ENCODE peak calls at places on chromosomes 7 and 10, in five cellular contexts. One of them, this sample, is unnamed.

GRCh38 chr7:105802611-105803520 is 73.5 kb downstream of the ATXN7L1 start:
- DNase-seq in stimulated activated CD8-positive, alpha-beta memory T cell treated with anti-CD3 and anti-CD28 coated beads, Interleukin-7, amount 100 ng/mL, for 4 hours: no peak
- DNase-seq in HT-29: no peak
- DNase-seq in H54: no peak
- DNase-seq in activated CD8-positive, alpha-beta memory T cell treated with anti-CD3 and anti-CD28 coated beads, Interleukin-2, amount 50 U/mL, for 48 hours: no peak
- DNase-seq in this sample: no peak

GRCh38 chr7:90624128-90624980 is 28.2 kb downstream of the CDK14 start:
- DNase-seq in stimulated activated CD8-positive, alpha-beta memory T cell treated with anti-CD3 and anti-CD28 coated beads, Interleukin-7, amount 100 ng/mL, for 4 hours: no peak
- DNase-seq in HT-29: no peak
- DNase-seq in H54: no peak
- DNase-seq in activated CD8-positive, alpha-beta memory T cell treated with anti-CD3 and anti-CD28 coated beads, Interleukin-2, amount 50 U/mL, for 48 hours: no peak
- DNase-seq in this sample: no peak

GRCh38 chr10:6173203-6173602 is 29.5 kb upstream of the PFKFB3 start:
- DNase-seq in stimulated activated CD8-positive, alpha-beta memory T cell treated with anti-CD3 and anti-CD28 coated beads, Interleukin-7, amount 100 ng/mL, for 4 hours: no peak
- DNase-seq in HT-29: peak
- DNase-seq in H54: no peak
- DNase-seq in activated CD8-positive, alpha-beta memory T cell treated with anti-CD3 and anti-CD28 coated beads, Interleukin-2, amount 50 U/mL, for 48 hours: peak
- DNase-seq in this sample: no peak

GRCh38 chr7:151410405-151411390 is 860 bp upstream of the WDR86 start:
- DNase-seq in stimulated activated CD8-positive, alpha-beta memory T cell treated with anti-CD3 and anti-CD28 coated beads, Interleukin-7, amount 100 ng/mL, for 4 hours: no peak
- DNase-seq in HT-29: no peak
- DNase-seq in H54: no peak
- DNase-seq in activated CD8-positive, alpha-beta memory T cell treated with anti-CD3 and anti-CD28 coated beads, Interleukin-2, amount 50 U/mL, for 48 hours: no peak
- DNase-seq in this sample: no peak

GRCh38 chr10:96344178-96344577 is 14.6 kb downstream of the OPALIN start:
- DNase-seq in stimulated activated CD8-positive, alpha-beta memory T cell treated with anti-CD3 and anti-CD28 coated beads, Interleukin-7, amount 100 ng/mL, for 4 hours: no peak
- DNase-seq in HT-29: no peak
- DNase-seq in H54: no peak
- DNase-seq in activated CD8-positive, alpha-beta memory T cell treated with anti-CD3 and anti-CD28 coated beads, Interleukin-2, amount 50 U/mL, for 48 hours: no peak
- DNase-seq in this sample: no peak

GRCh38 chr10:31157125-31157983 is 125.7 kb upstream of the ZNF438 start:
- DNase-seq in stimulated activated CD8-positive, alpha-beta memory T cell treated with anti-CD3 and anti-CD28 coated beads, Interleukin-7, amount 100 ng/mL, for 4 hours: no peak
- DNase-seq in HT-29: no peak
- DNase-seq in H54: no peak
- DNase-seq in activated CD8-positive, alpha-beta memory T cell treated with anti-CD3 and anti-CD28 coated beads, Interleukin-2, amount 50 U/mL, for 48 hours: no peak
- DNase-seq in this sample: no peak

GRCh38 chr7:111561659-111561908 is 708 bp downstream of the IMMP2L start:
- DNase-seq in stimulated activated CD8-positive, alpha-beta memory T cell treated with anti-CD3 and anti-CD28 coated beads, Interleukin-7, amount 100 ng/mL, for 4 hours: no peak
- DNase-seq in HT-29: no peak
- DNase-seq in H54: no peak
- DNase-seq in activated CD8-positive, alpha-beta memory T cell treated with anti-CD3 and anti-CD28 coated beads, Interleukin-2, amount 50 U/mL, for 48 hours: peak
- DNase-seq in this sample: peak

GRCh38 chr10:132564690-132565089 is 27.1 kb downstream of the INPP5A start:
- DNase-seq in stimulated activated CD8-positive, alpha-beta memory T cell treated with anti-CD3 and anti-CD28 coated beads, Interleukin-7, amount 100 ng/mL, for 4 hours: no peak
- DNase-seq in HT-29: no peak
- DNase-seq in H54: no peak
- DNase-seq in activated CD8-positive, alpha-beta memory T cell treated with anti-CD3 and anti-CD28 coated beads, Interleukin-2, amount 50 U/mL, for 48 hours: no peak
- DNase-seq in this sample: no peak

GRCh38 chr10:67280405-67280804 is 354.6 kb downstream of the LRRTM3 start:
- DNase-seq in stimulated activated CD8-positive, alpha-beta memory T cell treated with anti-CD3 and anti-CD28 coated beads, Interleukin-7, amount 100 ng/mL, for 4 hours: no peak
- DNase-seq in HT-29: no peak
- DNase-seq in H54: no peak
- DNase-seq in activated CD8-positive, alpha-beta memory T cell treated with anti-CD3 and anti-CD28 coated beads, Interleukin-2, amount 50 U/mL, for 48 hours: no peak
- DNase-seq in this sample: no peak

GRCh38 chr10:29554660-29555059 is 80.1 kb downstream of the SVIL start:
- DNase-seq in stimulated activated CD8-positive, alpha-beta memory T cell treated with anti-CD3 and anti-CD28 coated beads, Interleukin-7, amount 100 ng/mL, for 4 hours: no peak
- DNase-seq in HT-29: no peak
- DNase-seq in H54: peak
- DNase-seq in activated CD8-positive, alpha-beta memory T cell treated with anti-CD3 and anti-CD28 coated beads, Interleukin-2, amount 50 U/mL, for 48 hours: no peak
- DNase-seq in this sample: no peak

GRCh38 chr10:77160679-77161078 is 476.9 kb downstream of the KCNMA1 start:
- DNase-seq in stimulated activated CD8-positive, alpha-beta memory T cell treated with anti-CD3 and anti-CD28 coated beads, Interleukin-7, amount 100 ng/mL, for 4 hours: no peak
- DNase-seq in HT-29: no peak
- DNase-seq in H54: peak
- DNase-seq in activated CD8-positive, alpha-beta memory T cell treated with anti-CD3 and anti-CD28 coated beads, Interleukin-2, amount 50 U/mL, for 48 hours: no peak
- DNase-seq in this sample: no peak

GRCh38 chr10:7408003-7408493 is 2.8 kb downstream of the SFMBT2 start:
- DNase-seq in stimulated activated CD8-positive, alpha-beta memory T cell treated with anti-CD3 and anti-CD28 coated beads, Interleukin-7, amount 100 ng/mL, for 4 hours: peak
- DNase-seq in HT-29: no peak
- DNase-seq in H54: no peak
- DNase-seq in activated CD8-positive, alpha-beta memory T cell treated with anti-CD3 and anti-CD28 coated beads, Interleukin-2, amount 50 U/mL, for 48 hours: peak
- DNase-seq in this sample: no peak